ENCODE peak calls at places on chromosomes 4 and X, in ten cellular contexts. P, W, E, T, B, C, Q, X, N and G are unnamed samples.
A peak's percentile ranks its signal among the peaks of the same experiment; 100 is the strongest.

GRCh38 chr4:76430519-76431388 is 4.3 kb upstream of the SHROOM3 start:
- DNase-seq in P (peak; percentile 59), W (peak; percentile 83), E (no peak), T (peak; percentile 73), B (peak; percentile 60), C (no peak), Q (peak; percentile 68), X (no peak), N (peak; percentile 37), G (peak; percentile 27)

GRCh38 chr4:103150677-103151076 is 47.5 kb downstream of the CENPE start:
- DNase-seq in P (no peak), W (no peak), E (no peak), T (no peak), B (peak; percentile 24), C (no peak), Q (no peak), X (no peak), N (peak; percentile 56), G (no peak)

GRCh38 chrX:109629310-109629709 is 4.3 kb upstream of the KCNE5 start:
- DNase-seq in P (peak; percentile 52), W (no peak), E (no peak), T (no peak), B (no peak), C (no peak), Q (no peak), X (no peak), N (no peak), G (peak; percentile 14)

GRCh38 chr4:110754726-110755125 is 131.8 kb upstream of the PITX2 start:
- DNase-seq in P (no peak), W (no peak), E (no peak), T (no peak), B (no peak), C (no peak), Q (no peak), X (no peak), N (no peak), G (no peak)

GRCh38 chr4:186644316-186644638 is 79.4 kb downstream of the FAT1 start:
- DNase-seq in P (no peak), W (no peak), E (no peak), T (no peak), B (no peak), C (no peak), Q (no peak), X (no peak), N (no peak), G (no peak)

GRCh38 chrX:10090319-10090718 is 66.5 kb upstream of the CLCN4 start:
- DNase-seq in P (no peak), W (no peak), E (no peak), T (no peak), B (peak; percentile 28), C (no peak), Q (no peak), X (no peak), N (no peak), G (no peak)

GRCh38 chr4:105966046-105966445 is 70.8 kb downstream of the NPNT start:
- DNase-seq in P (peak; percentile 68), W (peak; percentile 27), E (no peak), T (no peak), B (peak; percentile 52), C (no peak), Q (no peak), X (no peak), N (peak; percentile 41), G (no peak)

GRCh38 chr4:186920486-186920885 is 196.8 kb upstream of the FAT1 start:
- DNase-seq in P (no peak), W (no peak), E (no peak), T (no peak), B (peak; percentile 80), C (no peak), Q (no peak), X (no peak), N (peak; percentile 52), G (no peak)

GRCh38 chr4:5959221-5959982 is 58.8 kb downstream of the C4orf50 start:
- DNase-seq in P (peak; percentile 24), W (no peak), E (no peak), T (no peak), B (no peak), C (peak; percentile 7), Q (no peak), X (no peak), N (no peak), G (no peak)

GRCh38 chr4:22179124-22179874 is 230.7 kb upstream of the KCNIP4 start:
- DNase-seq in P (no peak), W (no peak), E (no peak), T (no peak), B (peak; percentile 77), C (no peak), Q (no peak), X (no peak), N (peak; percentile 86), G (no peak)

GRCh38 chrX:372856-373640 is 13.7 kb downstream of the PPP2R3B start:
- DNase-seq in P (no peak), W (no peak), E (no peak), T (no peak), B (peak; percentile 44), C (no peak), Q (no peak), X (no peak), N (no peak), G (no peak)

DNA sequence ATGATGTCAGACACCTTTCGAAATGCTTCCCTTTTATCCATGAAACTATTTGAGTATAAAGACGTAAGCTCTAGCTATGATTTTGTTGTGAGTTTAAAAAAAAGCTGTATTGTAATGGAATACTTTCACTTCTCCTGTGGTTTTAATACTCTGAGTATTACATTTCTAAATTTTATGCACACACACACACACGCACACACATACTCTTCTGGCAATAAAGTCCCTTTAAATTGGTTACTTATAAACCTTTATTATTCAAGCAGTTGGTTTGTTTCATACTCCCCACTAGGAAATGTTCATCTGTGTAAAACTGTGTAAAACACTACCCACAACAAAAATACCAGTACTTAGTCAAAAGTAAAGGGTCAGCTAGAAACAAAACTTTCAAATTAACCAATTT is 18.2 kb downstream of the VAMP7 start:
- DNase-seq in P (no peak), W (no peak), E (no peak), T (no peak), B (no peak), C (no peak), Q (no peak), X (no peak), N (no peak), G (no peak)
- H3K36me3 ChIP-seq in P (peaks cover 4% of the 10 kb centered on the region), W (peaks cover 20% of the 10 kb centered on the region), E (peaks cover 16% of the 10 kb centered on the region), T (no peaks in the 10 kb centered on the region), B (peaks cover 10% of the 10 kb centered on the region), C (peaks cover 57% of the 10 kb centered on the region), Q (peaks cover 33% of the 10 kb centered on the region), X (no peaks in the 10 kb centered on the region), N (no peaks in the 10 kb centered on the region), G (no peaks in the 10 kb centered on the region)

GRCh38 chr4:1967512-1968149 is 41.1 kb downstream of the NELFA start:
- DNase-seq in P (no peak), W (no peak), E (no peak), T (no peak), B (peak; percentile 8), C (no peak), Q (no peak), X (no peak), N (no peak), G (no peak)
- H3K36me3 ChIP-seq in P (peaks cover 76% of the 10 kb centered on the region), W (no peaks in the 10 kb centered on the region), E (peaks cover 26% of the 10 kb centered on the region), T (peaks cover 8% of the 10 kb centered on the region), B (peaks cover 30% of the 10 kb centered on the region), C (peaks cover 92% of the 10 kb centered on the region), Q (peaks cover 10% of the 10 kb centered on the region), X (no peaks in the 10 kb centered on the region), N (peaks cover 3% of the 10 kb centered on the region), G (peaks cover 75% of the 10 kb centered on the region)

GRCh38 chr4:10082459-10083272 is 33.9 kb downstream of the WDR1 start:
- DNase-seq in P (no peak), W (no peak), E (peak; percentile 14), T (no peak), B (no peak), C (no peak), Q (no peak), X (no peak), N (no peak), G (no peak)

GRCh38 chr4:10083331-10083769 is 33.2 kb downstream of the WDR1 start:
- DNase-seq in P (no peak), W (no peak), E (peak; percentile 10), T (no peak), B (no peak), C (no peak), Q (no peak), X (peak; percentile 12), N (no peak), G (no peak)

GRCh38 chr4:10079951-10080873 is 36.4 kb downstream of the WDR1 start:
- DNase-seq in P (no peak), W (no peak), E (peak; percentile 19), T (no peak), B (no peak), C (peak; percentile 49), Q (no peak), X (no peak), N (no peak), G (peak; percentile 91)

GRCh38 chr4:10080874-10081606 is 35.6 kb downstream of the WDR1 start:
- DNase-seq in P (no peak), W (no peak), E (peak; percentile 11), T (no peak), B (no peak), C (no peak), Q (no peak), X (no peak), N (no peak), G (no peak)

DNA sequence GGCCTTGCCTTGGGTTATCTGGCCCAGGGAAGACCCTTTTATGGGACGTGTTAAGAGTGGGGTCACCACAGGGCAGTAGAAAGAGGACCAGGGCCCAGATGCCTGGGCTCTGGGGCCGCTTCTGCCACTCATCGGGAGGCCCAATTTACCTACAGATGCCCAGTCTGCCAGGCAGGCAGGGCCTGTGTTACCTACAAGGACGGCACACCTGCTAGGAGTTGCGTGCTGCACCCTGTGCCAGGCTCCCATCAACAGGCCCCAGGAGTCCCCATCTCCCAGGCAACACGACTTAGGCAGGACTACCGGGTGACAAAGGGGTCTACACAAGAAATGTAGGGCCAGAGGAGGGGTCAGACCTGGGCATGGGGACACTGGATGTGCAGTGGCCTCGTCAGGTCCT is 34.6 kb downstream of the WDR1 start:
- DNase-seq in P (no peak), W (no peak), E (peak; percentile 11), T (no peak), B (no peak), C (no peak), Q (no peak), X (no peak), N (no peak), G (no peak)
- H3K36me3 ChIP-seq in P (peaks cover 48% of the 10 kb centered on the region), W (peaks cover 32% of the 10 kb centered on the region), E (peaks cover 100% of the 10 kb centered on the region), T (peaks cover 44% of the 10 kb centered on the region), B (peaks cover 96% of the 10 kb centered on the region), C (peaks cover 97% of the 10 kb centered on the region), Q (peaks cover 21% of the 10 kb centered on the region), X (no peaks in the 10 kb centered on the region), N (peaks cover 98% of the 10 kb centered on the region), G (peaks cover 60% of the 10 kb centered on the region)

DNA sequence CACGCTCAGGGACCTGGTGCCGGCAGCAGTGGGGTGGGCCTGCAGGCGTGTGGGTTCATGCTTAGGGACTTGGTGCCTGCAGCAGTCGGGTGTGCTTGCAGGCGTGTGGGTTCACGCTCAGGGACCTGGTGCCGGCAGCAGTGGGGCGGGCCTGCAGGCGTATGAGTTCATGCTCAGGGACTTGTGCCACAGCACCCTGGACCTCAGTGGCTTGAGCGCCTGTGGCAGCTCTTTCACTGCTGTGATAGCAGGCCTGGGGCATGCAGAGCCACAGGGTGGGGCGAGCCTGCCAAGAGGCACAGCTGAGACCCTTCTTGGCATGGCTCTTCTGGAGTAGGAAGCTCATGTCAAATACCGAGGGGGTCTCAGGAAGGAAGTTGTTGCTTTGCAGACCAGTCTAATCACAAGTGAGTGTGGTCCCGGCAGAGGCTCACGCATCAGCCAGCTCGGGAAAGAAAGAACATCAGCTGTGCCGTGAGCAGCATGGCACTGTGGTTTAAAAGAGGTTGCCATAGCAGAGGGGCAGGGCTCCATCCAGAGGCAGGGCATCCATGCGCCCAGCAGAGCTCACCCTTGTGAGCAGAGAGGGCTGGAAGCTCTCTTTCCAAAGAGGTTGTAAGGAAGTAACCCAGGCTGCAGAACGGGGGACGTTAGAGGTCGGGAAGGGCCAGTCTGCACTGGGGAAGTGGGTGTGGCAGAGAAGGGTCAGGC is 21.0 kb downstream of the PIGG start:
- DNase-seq in P (no peak), W (no peak), E (no peak), T (no peak), B (no peak), C (no peak), Q (no peak), X (no peak), N (no peak), G (no peak)
- H3K36me3 ChIP-seq in P (peaks cover 13% of the 10 kb centered on the region), W (peaks cover 18% of the 10 kb centered on the region), E (peaks cover 84% of the 10 kb centered on the region), T (peaks cover 19% of the 10 kb centered on the region), B (peaks cover 70% of the 10 kb centered on the region), C (peaks cover 71% of the 10 kb centered on the region), Q (peaks cover 33% of the 10 kb centered on the region), X (no peaks in the 10 kb centered on the region), N (peaks cover 47% of the 10 kb centered on the region), G (peaks cover 56% of the 10 kb centered on the region)